ENCODE peak calls at places on chromosomes 16 and 17, in ten cellular contexts. R, P, W, T, Y, J, O, G, L and V are unnamed samples.

GRCh38 chr17:29570521-29570920 is 2.0 kb downstream of the TP53I13 start:
- DNase-seq in G (no peak), J (no peak), T (no peak), R (no peak), O (no peak), Y (no peak), W (no peak), L (no peak), P (no peak), V (no peak)

GRCh38 chr16:88355389-88356123 is 27.2 kb upstream of the ZNF469 start:
- DNase-seq in T (no peak), J (no peak), Y (no peak), O (no peak), R (no peak), W (no peak), L (no peak), P (no peak), G (no peak), V (no peak)

GRCh38 chr17:2723997-2724782 is 12.6 kb upstream of the CLUH start:
- DNase-seq in Y (no peak), P (peak; percentile 48), T (no peak), L (peak; percentile 49), J (no peak), G (no peak), W (no peak), R (no peak), O (no peak), V (no peak)

GRCh38 chr17:35968520-35969054 is 12.7 kb downstream of the CCL16 start:
- DNase-seq in W (no peak), T (no peak), J (no peak), O (no peak), L (no peak), P (no peak), G (no peak), R (no peak), Y (no peak), V (no peak)

GRCh38 chr16:6827272-6827671 is 505.4 kb upstream of the RBFOX1 start:
- DNase-seq in O (no peak), R (no peak), Y (no peak), T (no peak), G (no peak), W (no peak), J (no peak), P (no peak), L (no peak), V (no peak)

GRCh38 chr17:54063639-54064038 is 240.9 kb downstream of the KIF2B start:
- DNase-seq in P (no peak), G (no peak), L (no peak), W (no peak), T (no peak), J (no peak), O (no peak), R (no peak), Y (no peak), V (no peak)

GRCh38 chr16:66097746-66098145 is 268.7 kb upstream of the CDH5 start:
- DNase-seq in L (no peak), G (no peak), R (no peak), W (no peak), P (no peak), O (no peak), Y (no peak), J (peak; percentile 47), T (no peak), V (no peak)

GRCh38 chr16:54985156-54985555 is 54.5 kb downstream of the IRX5 start:
- DNase-seq in P (no peak), R (no peak), O (no peak), T (no peak), G (no peak), W (no peak), Y (no peak), J (no peak), L (no peak), V (no peak)

GRCh38 chr17:69810326-69811035 is 264.5 kb upstream of the KCNJ16 start:
- DNase-seq in Y (no peak), W (no peak), T (no peak), O (no peak), R (no peak), L (no peak), G (no peak), J (peak; percentile 26), P (no peak), V (no peak)

GRCh38 chr16:1645914-1646525 is 32.1 kb upstream of the JPT2 start:
- DNase-seq in G (peak; percentile 90), W (peak; percentile 60), O (no peak), Y (no peak), L (no peak), R (peak; percentile 47), T (no peak), P (no peak), J (peak; percentile 29), V (no peak)

GRCh38 chr17:47704116-47704515 is 10.2 kb downstream of the TBKBP1 start:
- DNase-seq in O (no peak), G (no peak), P (no peak), J (no peak), L (no peak), T (no peak), R (no peak), W (no peak), Y (no peak), V (no peak)

GRCh38 chr17:78412403-78412802 is 34.0 kb downstream of the PGS1 start:
- DNase-seq in T (no peak), W (peak; percentile 49), R (peak; percentile 36), Y (no peak), J (peak; percentile 22), O (no peak), G (no peak), L (no peak), P (no peak), V (no peak)
- TF ChIP-seq CTCF in T (peak; percentile 45), W (peak; percentile 49), R (peak; percentile 37), Y (no peak), J (peak; percentile 43), O (peak; percentile 39), G (peak; percentile 41), L (peak; percentile 16), P (peak; percentile 37), V (peak; percentile 54)

DNA sequence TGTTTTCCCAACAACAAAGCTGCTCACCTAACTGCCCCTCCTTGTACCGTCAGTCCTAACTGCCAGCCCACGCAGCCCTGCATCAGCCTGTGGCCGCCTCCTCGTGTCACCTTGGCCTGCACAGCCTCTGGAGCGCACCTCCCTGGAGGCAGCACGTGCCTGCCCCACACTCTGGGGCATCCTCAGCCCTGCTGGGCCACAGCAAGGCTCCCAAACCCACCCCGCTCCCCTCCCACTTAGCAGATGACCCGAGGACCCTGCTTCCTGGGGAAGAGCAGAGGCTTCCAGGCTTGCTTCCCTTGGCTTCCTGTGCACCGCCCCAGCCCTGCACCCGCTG is 114.8 kb downstream of the MGAT5B start:
- DNase-seq in O (no peak), G (no peak), P (no peak), L (no peak), R (no peak), W (no peak), J (no peak), T (no peak), Y (no peak), V (no peak)
- H3K4me3 ChIP-seq in O (no peak overlapping the region), G (no peak overlapping the region), P (no peak overlapping the region), L (no peak overlapping the region), R (no peak overlapping the region), W (no peak overlapping the region), J (no peak overlapping the region), T (no peak overlapping the region), Y (no peak overlapping the region), V (no peak overlapping the region)

DNA sequence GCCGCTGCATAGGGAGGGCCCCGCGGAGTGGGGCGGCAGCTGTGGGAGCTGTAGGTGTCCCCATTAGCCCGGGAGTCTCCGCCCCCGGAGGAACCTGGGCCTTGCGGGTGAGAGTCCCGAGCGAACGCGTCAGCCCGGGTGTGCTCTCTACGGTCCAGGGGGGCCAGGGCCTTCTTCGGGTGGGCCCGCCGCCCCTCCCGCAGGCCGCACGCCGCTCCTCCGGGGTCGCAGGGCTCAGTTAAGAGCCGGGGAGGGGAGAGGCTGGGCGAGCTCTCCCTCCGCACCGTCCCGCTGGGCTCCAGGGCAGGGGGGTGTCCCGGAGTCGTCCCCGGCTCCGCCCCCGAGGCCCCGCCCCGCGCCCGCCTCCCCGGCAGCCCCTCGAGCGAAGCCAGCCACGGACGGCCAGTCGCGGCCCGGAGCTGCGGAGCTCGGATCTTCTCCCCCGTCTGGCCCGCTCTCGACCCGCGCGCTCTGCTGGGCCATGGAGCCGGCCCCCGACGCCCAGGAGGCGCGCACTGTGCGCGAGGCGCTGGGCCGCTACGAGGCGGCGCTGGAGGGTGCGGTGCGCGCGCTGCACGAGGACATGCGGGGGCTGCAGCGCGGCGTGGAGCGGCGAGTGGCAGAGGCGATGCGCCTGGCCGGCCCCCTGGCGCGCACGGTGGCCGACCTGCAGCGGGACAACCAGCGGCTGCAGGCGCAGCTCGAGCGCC is at the start of gene SMTNL2:
- DNase-seq in T (no peak), G (no peak), R (no peak), O (no peak), J (no peak), W (no peak), L (peak; percentile 84), Y (no peak), P (no peak), V (no peak)
- TF ChIP-seq CTCF in T (no peak), G (no peak), R (no peak), O (no peak), J (no peak), W (no peak), L (no peak), Y (no peak), P (no peak), V (no peak)

GRCh38 chr17:28242791-28243190 is 76.2 kb upstream of the TMEM97 start:
- DNase-seq in O (no peak), W (no peak), Y (no peak), T (no peak), P (no peak), G (no peak), J (no peak), L (no peak), R (no peak), V (no peak)

GRCh38 chr17:28240688-28241340 is 78.2 kb upstream of the TMEM97 start:
- DNase-seq in T (no peak), R (no peak), W (no peak), L (no peak), J (no peak), G (no peak), P (no peak), O (no peak), Y (no peak), V (no peak)

GRCh38 chr17:28247671-28248556 is 71.1 kb upstream of the TMEM97 start:
- DNase-seq in T (no peak), J (no peak), R (peak; percentile 8), L (no peak), W (no peak), O (no peak), Y (no peak), P (no peak), G (no peak), V (no peak)

GRCh38 chr17:28249706-28250105 is 69.3 kb upstream of the TMEM97 start:
- DNase-seq in R (no peak), G (no peak), O (no peak), W (no peak), J (no peak), Y (no peak), L (no peak), P (no peak), T (no peak), V (no peak)

DNA sequence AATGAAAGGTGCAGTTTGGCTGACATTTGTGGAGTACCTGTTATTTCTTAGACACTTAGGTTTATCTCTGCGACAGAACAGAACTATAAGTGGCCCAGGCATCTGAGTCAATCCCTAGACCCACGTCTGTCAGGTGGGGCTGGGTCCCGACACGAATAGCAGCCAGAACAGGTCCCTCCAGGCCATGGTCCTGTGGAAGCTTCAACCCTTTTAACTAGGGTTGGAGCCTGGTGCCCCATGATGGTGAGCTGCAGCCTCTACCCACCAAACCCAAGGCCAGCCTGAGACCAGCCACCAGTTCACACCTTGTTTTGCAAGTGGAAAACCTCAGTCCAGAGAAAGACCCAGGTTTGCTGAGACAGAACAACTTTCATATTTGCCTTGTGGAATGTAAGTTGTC is 74.6 kb upstream of the TMEM97 start:
- DNase-seq in Y (no peak), O (no peak), J (no peak), L (no peak), R (no peak), T (no peak), P (no peak), W (no peak), G (no peak), V (no peak)
- H3K4me3 ChIP-seq in Y (no peak overlapping the region), O (no peak overlapping the region), J (no peak overlapping the region), L (no peak overlapping the region), R (no peak overlapping the region), T (no peak overlapping the region), P (no peak overlapping the region), W (no peak overlapping the region), G (no peak overlapping the region), V (no peak overlapping the region)